ENCODE peak calls at places on chromosomes 3 and 15, in four cellular contexts. H is A549, R is heart left ventricle, B is AG10803. Q is an unnamed sample.

GRCh38 chr3:13850161-13850945 is 29.5 kb downstream of the WNT7A start:
- DNase-seq in H (peak), R (no peak), B (no peak), Q (no peak)

GRCh38 chr15:95884276-95884675 is 446.2 kb upstream of the NR2F2 start:
- DNase-seq in H (no peak), R (no peak), B (peak), Q (no peak)

GRCh38 chr3:193605876-193606275 is 12.9 kb downstream of the OPA1 start:
- DNase-seq in H (peak), R (no peak), B (peak), Q (peak)

GRCh38 chr3:112304611-112305010 is 10.6 kb upstream of the SLC9C1 start:
- DNase-seq in H (no peak), R (no peak), B (peak), Q (no peak)

GRCh38 chr3:65371053-65371452 is 667.7 kb downstream of the MAGI1 start:
- DNase-seq in H (no peak), R (no peak), B (no peak), Q (no peak)

GRCh38 chr3:124594581-124594980 is 135.7 kb upstream of the UMPS start:
- DNase-seq in H (no peak), R (no peak), B (no peak), Q (no peak)

GRCh38 chr3:143433787-143434378 is 314.3 kb downstream of the CHST2 start:
- DNase-seq in H (no peak), R (no peak), B (no peak), Q (peak)

GRCh38 chr15:96369351-96369750 is 38.9 kb downstream of the NR2F2 start:
- DNase-seq in H (no peak), R (peak), B (no peak), Q (no peak)

GRCh38 chr3:112405845-112406244 is 72.9 kb downstream of the CD200 start:
- DNase-seq in H (no peak), R (no peak), B (peak), Q (no peak)

GRCh38 chr3:194009892-194010533 is 125.9 kb upstream of the HES1 start:
- DNase-seq in H (no peak), R (no peak), B (no peak), Q (no peak)

GRCh38 chr15:60362318-60363023 is 35.3 kb downstream of the ANXA2 start:
- DNase-seq in H (peak), R (no peak), B (peak), Q (no peak)

GRCh38 chr15:68733666-68734065 is 87.0 kb downstream of the ANP32A start:
- DNase-seq in H (no peak), R (no peak), B (peak), Q (no peak)

GRCh38 chr3:46089237-46090011 is 62.1 kb upstream of the XCR1 start:
- DNase-seq in H (no peak), R (peak), B (peak), Q (peak)

GRCh38 chr3:66236281-66236680 is 15.5 kb downstream of the SLC25A26 start:
- DNase-seq in H (no peak), R (no peak), B (peak), Q (no peak)

GRCh38 chr3:64584193-64584592 is 103.6 kb downstream of the ADAMTS9 start:
- DNase-seq in H (no peak), R (no peak), B (peak), Q (no peak)

GRCh38 chr15:66138096-66138783 is 115.3 kb downstream of the MEGF11 start:
- DNase-seq in H (no peak), R (no peak), B (no peak), Q (no peak)

GRCh38 chr15:94584833-94585244 is 353.5 kb downstream of the MCTP2 start:
- DNase-seq in H (no peak), R (no peak), B (no peak), Q (peak)

GRCh38 chr3:38588276-38588971 is 61.1 kb downstream of the SCN5A start:
- DNase-seq in H (no peak), R (peak), B (no peak), Q (no peak)

GRCh38 chr3:128226794-128227399 is 73.6 kb downstream of the EEFSEC start:
- DNase-seq in H (peak), R (no peak), B (peak), Q (peak)

GRCh38 chr3:59816312-59816711 is 766.5 kb upstream of the CFAP20DC start:
- DNase-seq in H (no peak), R (no peak), B (no peak), Q (no peak)

GRCh38 chr15:80852676-80853075 is 73.5 kb downstream of the CEMIP start:
- DNase-seq in H (no peak), R (no peak), B (no peak), Q (no peak)

GRCh38 chr3:56981445-56982230 is 78.8 kb upstream of the SPATA12 start:
- DNase-seq in H (no peak), R (no peak), B (no peak), Q (no peak)

GRCh38 chr3:149554826-149555225 is 80.3 kb downstream of the TM4SF4 start:
- DNase-seq in H (no peak), R (no peak), B (peak), Q (no peak)

GRCh38 chr3:88986834-88987233 is 120.6 kb upstream of the EPHA3 start:
- DNase-seq in H (no peak), R (no peak), B (peak), Q (no peak)

GRCh38 chr3:24119321-24119751 is 174.2 kb downstream of the NR1D2 start:
- DNase-seq in H (peak), R (no peak), B (peak), Q (no peak)

GRCh38 chr3:36993326-36994283 is at the start of gene MLH1:
- DNase-seq in H (peak), R (peak), B (peak), Q (peak)

GRCh38 chr3:149162007-149162406 is 32.6 kb downstream of the HPS3 start:
- DNase-seq in H (no peak), R (no peak), B (no peak), Q (no peak)

GRCh38 chr3:149016669-149017541 is 25.6 kb downstream of the GYG1 start:
- DNase-seq in H (no peak), R (no peak), B (peak), Q (no peak)

GRCh38 chr3:95752199-95752598 is 1062.2 kb upstream of the EPHA6 start:
- DNase-seq in H (no peak), R (no peak), B (no peak), Q (no peak)

GRCh38 chr3:46449755-46450552 is 14.8 kb downstream of the LTF start:
- DNase-seq in H (peak), R (no peak), B (peak), Q (no peak)

GRCh38 chr3:28308196-28308595 is 40.3 kb upstream of the ZCWPW2 start:
- DNase-seq in H (no peak), R (no peak), B (no peak), Q (no peak)

GRCh38 chr3:39541917-39542329 is 74.4 kb downstream of the MOBP start:
- DNase-seq in H (peak), R (no peak), B (peak), Q (no peak)

GRCh38 chr15:69478259-69478687 is 25.7 kb downstream of the RPLP1 start:
- DNase-seq in H (peak), R (no peak), B (peak), Q (peak)

GRCh38 chr3:160829486-160830009 is 73.5 kb downstream of the PPM1L start:
- DNase-seq in H (no peak), R (no peak), B (no peak), Q (no peak)

GRCh38 chr15:28786521-28786920 is 61.9 kb downstream of the GOLGA6L7 start:
- DNase-seq in H (no peak), R (no peak), B (peak), Q (no peak)

GRCh38 chr3:127399154-127399553 is 111.3 kb upstream of the PRR20G start:
- DNase-seq in H (no peak), R (no peak), B (no peak), Q (no peak)

GRCh38 chr15:87924433-87924832 is 332.1 kb downstream of the NTRK3 start:
- DNase-seq in H (no peak), R (no peak), B (no peak), Q (no peak)

GRCh38 chr3:197183582-197183981 is 114.8 kb downstream of the DLG1 start:
- DNase-seq in H (no peak), R (no peak), B (no peak), Q (no peak)

GRCh38 chr3:56700136-56700535 is 17.1 kb upstream of the TASOR start:
- DNase-seq in H (no peak), R (no peak), B (no peak), Q (no peak)

DNA sequence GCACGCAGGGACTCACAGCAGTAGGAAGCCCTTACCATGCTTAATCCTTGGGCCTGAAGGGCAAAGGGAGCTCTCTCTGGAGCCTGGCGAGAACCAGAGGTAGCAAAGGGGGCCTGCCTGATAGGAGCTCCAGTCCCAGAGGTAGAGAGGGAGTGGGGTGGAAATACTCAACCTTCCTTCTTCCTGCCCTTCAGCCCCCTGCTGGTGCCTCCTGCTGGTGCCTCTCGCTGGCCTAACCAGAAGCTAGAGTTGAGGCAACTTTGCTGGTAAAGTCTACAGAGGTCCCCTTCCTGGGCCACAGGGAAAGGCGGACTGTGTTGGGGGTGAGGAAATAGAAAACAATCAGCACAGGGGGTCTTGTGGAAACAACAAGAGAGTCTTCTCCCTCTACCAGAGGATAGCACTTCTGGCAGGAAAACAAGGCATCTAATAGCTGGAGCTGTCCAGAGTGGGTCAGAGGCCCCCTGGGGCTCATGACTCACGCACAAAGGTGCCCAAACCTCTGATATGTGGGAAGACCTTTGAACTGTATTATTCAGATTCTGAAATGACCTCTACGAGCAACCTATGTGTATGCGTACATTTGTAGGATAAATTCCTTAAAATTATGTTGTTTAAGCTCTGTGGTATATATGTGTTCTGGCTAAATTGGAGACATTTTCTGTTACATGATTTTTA is 133.8 kb downstream of the LRRC28 start:
- DNase-seq in H (no peak), R (no peak), B (no peak), Q (no peak)
- TF ChIP-seq CTCF in H (no peak), R (no peak), B (no peak), Q (no peak)

GRCh38 chr3:48593337-48593736 is 1.8 kb downstream of the COL7A1 start:
- DNase-seq in H (no peak), R (no peak), B (no peak), Q (no peak)
- TF ChIP-seq CTCF in H (no peak), R (no peak), B (no peak), Q (no peak)

GRCh38 chr15:38220874-38221273 is 31.8 kb upstream of the SPRED1 start:
- DNase-seq in H (no peak), R (no peak), B (no peak), Q (no peak)
- TF ChIP-seq CTCF in H (no peak), R (no peak), B (no peak), Q (no peak)

DNA sequence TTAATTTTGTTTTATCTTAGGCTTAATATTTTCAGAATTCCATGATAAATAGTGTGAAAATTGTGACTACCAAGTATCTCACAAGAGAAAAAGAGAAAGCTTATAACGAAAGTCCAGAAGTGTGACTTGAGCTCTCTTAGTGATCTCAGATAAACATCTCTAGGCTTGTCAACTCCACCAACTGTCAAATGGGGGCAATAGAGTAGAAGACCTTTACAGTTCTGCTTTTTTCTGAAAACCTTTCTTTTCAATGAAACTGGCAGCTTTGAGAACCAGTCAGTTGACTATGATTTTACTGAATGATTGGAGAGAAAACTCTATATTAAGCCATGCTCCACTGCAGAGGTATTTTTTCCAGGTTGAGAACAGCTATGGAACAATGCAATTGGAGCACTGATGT is 119.2 kb upstream of the TP63 start:
- DNase-seq in H (no peak), R (no peak), B (no peak), Q (peak)
- TF ChIP-seq CTCF in H (no peak), R (no peak), B (no peak), Q (peak)

DNA sequence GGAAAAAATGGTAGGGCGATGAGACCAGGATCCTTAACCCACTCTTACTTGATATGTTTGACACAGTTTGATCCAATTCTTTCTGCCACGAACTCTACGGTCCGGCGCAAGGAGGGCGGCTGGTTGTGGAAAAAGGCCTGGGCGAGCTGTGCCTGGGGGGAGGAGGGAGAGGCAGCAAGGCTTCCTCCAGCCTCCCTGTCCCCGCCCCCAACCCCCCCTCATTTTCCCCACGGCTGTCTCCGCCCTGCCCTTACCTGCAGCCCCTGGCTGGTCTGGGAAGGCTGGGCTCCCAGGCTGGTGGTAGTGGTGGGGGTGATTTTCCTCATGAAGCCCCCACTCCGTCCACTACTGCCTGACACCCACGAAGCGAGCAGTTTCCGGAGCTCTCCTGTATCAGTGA is 8.0 kb downstream of the CDAN1 start:
- DNase-seq in H (no peak), R (no peak), B (no peak), Q (no peak)
- TF ChIP-seq CTCF in H (no peak), R (no peak), B (no peak), Q (no peak)

DNA sequence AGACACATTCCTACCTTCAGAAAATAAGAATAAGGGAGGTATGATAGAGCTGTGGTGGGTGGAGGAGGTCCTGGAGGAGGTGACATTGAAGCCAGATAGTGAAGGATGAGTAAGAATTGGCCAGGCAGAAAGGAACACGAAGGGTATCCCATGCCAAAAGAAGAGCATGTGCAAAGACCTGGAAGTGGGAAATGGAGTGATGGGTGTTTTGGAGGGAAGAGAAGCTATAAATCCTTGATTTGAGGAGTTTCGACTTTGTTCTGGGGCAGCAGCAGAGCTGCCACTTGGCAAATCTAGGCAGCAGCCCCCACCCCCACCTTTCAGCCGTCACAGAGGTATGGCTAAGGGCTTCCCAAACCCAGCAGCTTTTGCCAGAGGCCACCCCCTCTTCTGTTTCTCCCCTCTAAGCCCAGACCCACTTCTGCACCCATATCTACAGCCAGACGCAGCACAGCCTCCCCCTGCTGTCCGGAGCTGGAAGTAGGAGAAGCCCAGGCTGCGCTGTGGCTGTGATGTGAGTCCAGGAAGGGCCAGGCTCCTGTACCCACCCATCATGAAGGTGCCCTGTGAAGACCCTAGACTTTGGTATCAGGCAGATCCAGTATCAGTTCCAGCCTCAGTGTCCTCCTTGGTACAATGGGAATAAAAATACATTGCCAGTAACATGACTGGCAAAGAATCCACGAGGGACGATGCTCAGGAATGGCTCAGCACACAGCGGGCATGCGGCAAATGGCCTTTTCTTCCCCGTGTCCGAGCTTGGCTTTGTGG is 188.7 kb upstream of the LINGO1 start:
- DNase-seq in H (peak), R (peak), B (peak), Q (peak)
- TF ChIP-seq CTCF in H (peak), R (peak), B (peak), Q (peak)

Q was measured in GM10248.